ENCODE peak calls at places on chromosomes 1 and 21, in six cellular contexts. T, Z, E, Y, C and X are unnamed samples.

GRCh38 chr1:83978056-83978455 is 20.9 kb downstream of the TTLL7 start:
- DNase-seq in T (peak), Z (no peak), E (no peak), Y (no peak), C (no peak), X (peak)

GRCh38 chr1:114024049-114024448 is 44.8 kb downstream of the OLFML3 start:
- DNase-seq in T (peak), Z (no peak), E (no peak), Y (no peak), C (no peak), X (peak)

GRCh38 chr1:64915381-64916274 is 50.7 kb downstream of the JAK1 start:
- DNase-seq in T (no peak), Z (peak), E (no peak), Y (peak), C (no peak), X (no peak)

GRCh38 chr1:37137018-37137417 is 102.7 kb upstream of the GRIK3 start:
- DNase-seq in T (peak), Z (no peak), E (no peak), Y (no peak), C (no peak), X (peak)

GRCh38 chr1:108027389-108027788 is 62.4 kb upstream of the VAV3 start:
- DNase-seq in T (no peak), Z (peak), E (no peak), Y (no peak), C (no peak), X (no peak)

GRCh38 chr1:9435101-9435636 is 104.1 kb upstream of the SLC25A33 start:
- DNase-seq in T (no peak), Z (no peak), E (no peak), Y (no peak), C (no peak), X (no peak)

GRCh38 chr1:154493276-154493675 is 8.7 kb upstream of the TDRD10 start:
- DNase-seq in T (no peak), Z (no peak), E (no peak), Y (no peak), C (no peak), X (no peak)

GRCh38 chr1:178683304-178683703 is 41.7 kb upstream of the RALGPS2 start:
- DNase-seq in T (no peak), Z (no peak), E (no peak), Y (no peak), C (no peak), X (no peak)

GRCh38 chr1:244054247-244054923 is 3.3 kb downstream of the ZBTB18 start:
- DNase-seq in T (no peak), Z (no peak), E (no peak), Y (no peak), C (no peak), X (peak)

GRCh38 chr21:42973309-42973990 is 912 bp upstream of the PKNOX1 start:
- DNase-seq in T (no peak), Z (no peak), E (no peak), Y (no peak), C (no peak), X (peak)

GRCh38 chr1:90579212-90579802 is 137.8 kb downstream of the BARHL2 start:
- DNase-seq in T (peak), Z (peak), E (no peak), Y (peak), C (no peak), X (peak)

GRCh38 chr1:154881820-154882535 is 11.9 kb upstream of the KCNN3 start:
- DNase-seq in T (no peak), Z (peak), E (no peak), Y (no peak), C (no peak), X (no peak)

GRCh38 chr1:196651637-196652215 is at the start of gene CFH:
- DNase-seq in T (no peak), Z (peak), E (no peak), Y (peak), C (no peak), X (no peak)

GRCh38 chr1:147890177-147890790 is 12.3 kb upstream of the GJA8 start:
- DNase-seq in T (peak), Z (peak), E (peak), Y (peak), C (peak), X (peak)

GRCh38 chr21:28982637-28983036 is 10.0 kb downstream of the LTN1 start:
- DNase-seq in T (no peak), Z (no peak), E (no peak), Y (no peak), C (no peak), X (no peak)

GRCh38 chr1:7555391-7556185 is 215.5 kb upstream of the VAMP3 start:
- DNase-seq in T (peak), Z (no peak), E (no peak), Y (no peak), C (peak), X (no peak)

GRCh38 chr1:235632538-235633219 is 16.9 kb downstream of the GNG4 start:
- DNase-seq in T (peak), Z (peak), E (no peak), Y (peak), C (no peak), X (no peak)

GRCh38 chr1:41627491-41628280 is 143.2 kb upstream of the EDN2 start:
- DNase-seq in T (no peak), Z (no peak), E (no peak), Y (no peak), C (no peak), X (no peak)

GRCh38 chr1:111346089-111346885 is 55.6 kb downstream of the CHIA start:
- DNase-seq in T (peak), Z (peak), E (peak), Y (peak), C (peak), X (peak)

GRCh38 chr1:182301467-182302198 is 90.0 kb downstream of the GLUL start:
- DNase-seq in T (no peak), Z (peak), E (no peak), Y (peak), C (no peak), X (peak)

GRCh38 chr1:217498209-217498608 is 132.7 kb downstream of the GPATCH2 start:
- DNase-seq in T (no peak), Z (no peak), E (no peak), Y (no peak), C (no peak), X (no peak)

GRCh38 chr1:102529446-102529845 is 532.7 kb upstream of the OLFM3 start:
- DNase-seq in T (no peak), Z (no peak), E (no peak), Y (no peak), C (no peak), X (no peak)

GRCh38 chr1:79517425-79518219 is 511.1 kb upstream of the ADGRL4 start:
- DNase-seq in T (no peak), Z (no peak), E (no peak), Y (no peak), C (no peak), X (no peak)

GRCh38 chr1:201761871-201762270 is 67.1 kb upstream of the IPO9 start:
- DNase-seq in T (no peak), Z (no peak), E (no peak), Y (no peak), C (no peak), X (no peak)

GRCh38 chr1:33753087-33753856 is 110.6 kb upstream of the HMGB4 start:
- DNase-seq in T (no peak), Z (no peak), E (no peak), Y (no peak), C (no peak), X (no peak)

GRCh38 chr1:32684167-32684811 is 18.3 kb downstream of the SYNC start:
- DNase-seq in T (no peak), Z (peak), E (no peak), Y (no peak), C (no peak), X (no peak)

GRCh38 chr21:26169061-26169610 is 1.4 kb downstream of the APP start:
- DNase-seq in T (peak), Z (peak), E (no peak), Y (peak), C (peak), X (peak)